ENCODE peak calls at places on chromosomes 6 and 20, in eight cellular contexts. Y, J, K, Q, I, G, C and R are unnamed samples.

GRCh38 chr6:71289039-71289801 is 609 bp downstream of the OGFRL1 start:
- DNase-seq in Y (no peak), J (peak), K (peak), Q (no peak), I (peak), G (no peak), C (peak), R (peak)

GRCh38 chr6:69019832-69020231 is 384.8 kb downstream of the ADGRB3 start:
- DNase-seq in Y (no peak), J (no peak), K (no peak), Q (no peak), I (no peak), G (no peak), C (no peak), R (no peak)

GRCh38 chr6:71012871-71013456 is 56.1 kb upstream of the B3GAT2 start:
- DNase-seq in Y (no peak), J (no peak), K (peak), Q (no peak), I (peak), G (peak), C (no peak), R (peak)

GRCh38 chr20:61861054-61861841 is 204.4 kb downstream of the TAF4 start:
- DNase-seq in Y (no peak), J (no peak), K (no peak), Q (no peak), I (no peak), G (no peak), C (no peak), R (no peak)

GRCh38 chr20:17643531-17644188 is 38.4 kb downstream of the RRBP1 start:
- DNase-seq in Y (no peak), J (peak), K (no peak), Q (no peak), I (no peak), G (no peak), C (peak), R (no peak)

GRCh38 chr6:151475653-151476523 is 17.9 kb upstream of the CCDC170 start:
- DNase-seq in Y (peak), J (no peak), K (peak), Q (peak), I (peak), G (peak), C (no peak), R (no peak)

GRCh38 chr6:17102258-17102870 is 514 bp downstream of the STMND1 start:
- DNase-seq in Y (no peak), J (no peak), K (no peak), Q (no peak), I (no peak), G (no peak), C (no peak), R (no peak)

GRCh38 chr20:1299522-1299921 is 29.4 kb downstream of the SDCBP2 start:
- DNase-seq in Y (no peak), J (peak), K (no peak), Q (no peak), I (peak), G (no peak), C (peak), R (no peak)